ENCODE peak calls at places on chromosome 18, in five cellular contexts. N, W, P, O and B are unnamed samples.

GRCh38 chr18:2826581-2826980 is 20.2 kb upstream of the EMILIN2 start:
- DNase-seq in O (no peak), N (no peak), P (no peak), W (no peak), B (no peak)

GRCh38 chr18:55743133-55743532 is 155.1 kb upstream of the TCF4 start:
- DNase-seq in P (no peak), W (no peak), N (no peak), O (no peak), B (no peak)

GRCh38 chr18:22099925-22100324 is 69.5 kb upstream of the GATA6 start:
- DNase-seq in O (no peak), P (no peak), N (no peak), W (no peak), B (no peak)

GRCh38 chr18:56044239-56044638 is 456.2 kb upstream of the TCF4 start:
- DNase-seq in W (no peak), P (no peak), N (no peak), O (no peak), B (peak)

GRCh38 chr18:73715228-73715670 is 432.4 kb downstream of the FBXO15 start:
- DNase-seq in O (no peak), W (no peak), P (no peak), N (no peak), B (no peak)

GRCh38 chr18:65761636-65762310 is 11.0 kb downstream of the CDH7 start:
- DNase-seq in P (no peak), N (no peak), W (no peak), O (peak), B (no peak)

GRCh38 chr18:78813156-78813555 is 166.5 kb upstream of the SALL3 start:
- DNase-seq in P (no peak), W (no peak), N (no peak), O (no peak), B (no peak)

GRCh38 chr18:495452-495851 is 5.0 kb downstream of the COLEC12 start:
- DNase-seq in W (no peak), O (no peak), N (no peak), P (no peak), B (no peak)

GRCh38 chr18:477565-477964 is 22.9 kb downstream of the COLEC12 start:
- DNase-seq in N (no peak), P (peak), W (no peak), O (no peak), B (no peak)